ENCODE peak calls at places on chromosomes 16 and 17, in five cellular contexts. One of them, this sample, is unnamed.

GRCh38 chr17:12856451-12856850 is 67.2 kb downstream of the ARHGAP44 start:
- DNase-seq in fibroblast of pulmonary artery: peak
- DNase-seq in fibroblast of the aortic adventitia: no peak
- DNase-seq in AG09309: no peak
- DNase-seq in CD8-positive, alpha-beta T cell: no peak
- DNase-seq in this sample: no peak

GRCh38 chr17:43338886-43339516 is 59.8 kb upstream of the ARL4D start:
- DNase-seq in fibroblast of pulmonary artery: peak
- DNase-seq in fibroblast of the aortic adventitia: peak
- DNase-seq in AG09309: no peak
- DNase-seq in CD8-positive, alpha-beta T cell: peak
- DNase-seq in this sample: peak

GRCh38 chr16:11145173-11145820 is 110.7 kb downstream of the SOCS1 start:
- DNase-seq in fibroblast of pulmonary artery: no peak
- DNase-seq in fibroblast of the aortic adventitia: peak
- DNase-seq in AG09309: no peak
- DNase-seq in CD8-positive, alpha-beta T cell: no peak
- DNase-seq in this sample: peak

GRCh38 chr17:21242026-21242700 is 11.0 kb downstream of the NATD1 start:
- DNase-seq in fibroblast of pulmonary artery: no peak
- DNase-seq in fibroblast of the aortic adventitia: peak
- DNase-seq in AG09309: no peak
- DNase-seq in CD8-positive, alpha-beta T cell: no peak
- DNase-seq in this sample: peak

GRCh38 chr17:15039366-15039765 is 225.8 kb downstream of the PMP22 start:
- DNase-seq in fibroblast of pulmonary artery: no peak
- DNase-seq in fibroblast of the aortic adventitia: no peak
- DNase-seq in AG09309: no peak
- DNase-seq in CD8-positive, alpha-beta T cell: no peak
- DNase-seq in this sample: peak

GRCh38 chr17:37148171-37148570 is 199.4 kb downstream of the AATF start:
- DNase-seq in fibroblast of pulmonary artery: peak
- DNase-seq in fibroblast of the aortic adventitia: peak
- DNase-seq in AG09309: no peak
- DNase-seq in CD8-positive, alpha-beta T cell: no peak
- DNase-seq in this sample: peak

GRCh38 chr16:17296412-17296811 is 174.3 kb downstream of the XYLT1 start:
- DNase-seq in fibroblast of pulmonary artery: no peak
- DNase-seq in fibroblast of the aortic adventitia: no peak
- DNase-seq in AG09309: no peak
- DNase-seq in CD8-positive, alpha-beta T cell: no peak
- DNase-seq in this sample: no peak

GRCh38 chr17:9346296-9346926 is 229.2 kb downstream of the STX8 start:
- DNase-seq in fibroblast of pulmonary artery: peak
- DNase-seq in fibroblast of the aortic adventitia: no peak
- DNase-seq in AG09309: peak
- DNase-seq in CD8-positive, alpha-beta T cell: no peak
- DNase-seq in this sample: peak

GRCh38 chr17:82242698-82242976 is 13.8 kb downstream of the SLC16A3 start:
- DNase-seq in fibroblast of pulmonary artery: no peak
- DNase-seq in fibroblast of the aortic adventitia: no peak
- DNase-seq in AG09309: no peak
- DNase-seq in CD8-positive, alpha-beta T cell: no peak
- DNase-seq in this sample: no peak

GRCh38 chr16:16095646-16096045 is 127.6 kb downstream of the ABCC6 start:
- DNase-seq in fibroblast of pulmonary artery: no peak
- DNase-seq in fibroblast of the aortic adventitia: peak
- DNase-seq in AG09309: no peak
- DNase-seq in CD8-positive, alpha-beta T cell: no peak
- DNase-seq in this sample: peak

GRCh38 chr16:14668556-14669223 is 25.4 kb downstream of the PLA2G10 start:
- DNase-seq in fibroblast of pulmonary artery: no peak
- DNase-seq in fibroblast of the aortic adventitia: no peak
- DNase-seq in AG09309: no peak
- DNase-seq in CD8-positive, alpha-beta T cell: no peak
- DNase-seq in this sample: no peak

GRCh38 chr16:75682308-75682707 is 5.5 kb upstream of the CPHXL2 start:
- DNase-seq in fibroblast of pulmonary artery: no peak
- DNase-seq in fibroblast of the aortic adventitia: no peak
- DNase-seq in AG09309: no peak
- DNase-seq in CD8-positive, alpha-beta T cell: no peak
- DNase-seq in this sample: no peak

GRCh38 chr17:74202879-74203432 is 522 bp upstream of the RPL38 start:
- DNase-seq in fibroblast of pulmonary artery: no peak
- DNase-seq in fibroblast of the aortic adventitia: no peak
- DNase-seq in AG09309: no peak
- DNase-seq in CD8-positive, alpha-beta T cell: no peak
- DNase-seq in this sample: no peak

GRCh38 chr17:36524428-36524876 is 10.2 kb downstream of the MYO19 start:
- DNase-seq in fibroblast of pulmonary artery: no peak
- DNase-seq in fibroblast of the aortic adventitia: no peak
- DNase-seq in AG09309: no peak
- DNase-seq in CD8-positive, alpha-beta T cell: no peak
- DNase-seq in this sample: peak

GRCh38 chr16:648071-648785 is 937 bp upstream of the WDR90 start:
- DNase-seq in fibroblast of pulmonary artery: peak
- DNase-seq in fibroblast of the aortic adventitia: peak
- DNase-seq in AG09309: no peak
- DNase-seq in CD8-positive, alpha-beta T cell: no peak
- DNase-seq in this sample: no peak

GRCh38 chr16:85678821-85679220 is 9.9 kb downstream of the GINS2 start:
- DNase-seq in fibroblast of pulmonary artery: no peak
- DNase-seq in fibroblast of the aortic adventitia: no peak
- DNase-seq in AG09309: no peak
- DNase-seq in CD8-positive, alpha-beta T cell: no peak
- DNase-seq in this sample: no peak

GRCh38 chr17:64277831-64278562 is 14.9 kb upstream of the TEX2 start:
- DNase-seq in fibroblast of pulmonary artery: no peak
- DNase-seq in fibroblast of the aortic adventitia: peak
- DNase-seq in AG09309: peak
- DNase-seq in CD8-positive, alpha-beta T cell: no peak
- DNase-seq in this sample: no peak

GRCh38 chr17:75525806-75526554 is 483 bp downstream of the LLGL2 start:
- DNase-seq in fibroblast of pulmonary artery: no peak
- DNase-seq in fibroblast of the aortic adventitia: no peak
- DNase-seq in AG09309: no peak
- DNase-seq in CD8-positive, alpha-beta T cell: no peak
- DNase-seq in this sample: no peak

GRCh38 chr17:80891096-80892018 is 100.3 kb upstream of the CHMP6 start:
- DNase-seq in fibroblast of pulmonary artery: peak
- DNase-seq in fibroblast of the aortic adventitia: peak
- DNase-seq in AG09309: peak
- DNase-seq in CD8-positive, alpha-beta T cell: peak
- DNase-seq in this sample: peak

DNA sequence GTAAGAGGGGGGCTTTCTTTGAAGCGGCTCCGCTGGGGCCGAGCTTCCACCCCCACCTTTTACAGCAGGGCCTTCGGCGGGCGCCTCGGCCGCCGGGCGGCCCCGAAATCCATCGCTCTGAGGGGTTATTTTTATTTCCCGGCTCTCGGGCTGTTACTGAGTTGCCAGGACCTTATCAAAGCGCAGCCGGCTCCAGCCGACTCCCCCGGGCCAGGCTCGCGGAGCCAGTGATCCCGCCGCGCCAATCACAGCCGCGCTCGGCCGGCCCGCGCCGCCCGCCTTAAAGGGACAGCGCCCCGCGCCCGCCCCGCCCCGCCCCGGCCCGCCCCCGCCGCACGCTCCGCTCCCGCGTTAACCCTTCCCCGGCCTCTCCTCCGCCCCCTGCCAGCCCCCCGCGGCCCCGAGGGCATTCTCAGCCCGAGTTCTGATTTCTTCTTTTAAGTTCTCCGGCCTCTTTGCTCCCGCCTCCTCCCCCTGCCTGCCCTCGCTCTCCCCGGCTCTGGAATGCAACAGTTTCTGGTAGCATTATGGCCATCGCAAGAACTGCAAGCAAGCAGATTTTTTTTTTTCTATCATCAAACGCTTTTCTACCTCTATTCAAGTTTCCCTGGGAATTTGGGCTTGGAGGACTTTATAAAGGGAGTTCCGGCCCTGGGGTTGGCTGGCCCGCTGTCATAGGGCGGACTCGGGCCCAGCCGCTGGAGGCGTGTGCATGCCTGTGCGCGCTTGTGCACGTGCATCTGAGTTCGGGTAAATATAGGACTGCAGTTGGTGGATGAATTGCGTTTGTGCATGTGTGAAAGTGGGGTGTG is at the start of gene AXIN2:
- DNase-seq in fibroblast of pulmonary artery: peak
- DNase-seq in fibroblast of the aortic adventitia: peak
- DNase-seq in AG09309: peak
- DNase-seq in CD8-positive, alpha-beta T cell: peak
- DNase-seq in this sample: peak
- TF ChIP-seq CTCF in fibroblast of pulmonary artery: no peak
- TF ChIP-seq CTCF in fibroblast of the aortic adventitia: peak
- TF ChIP-seq CTCF in AG09309: no peak
- TF ChIP-seq CTCF in CD8-positive, alpha-beta T cell: no peak
- TF ChIP-seq CTCF in this sample: peak

DNA sequence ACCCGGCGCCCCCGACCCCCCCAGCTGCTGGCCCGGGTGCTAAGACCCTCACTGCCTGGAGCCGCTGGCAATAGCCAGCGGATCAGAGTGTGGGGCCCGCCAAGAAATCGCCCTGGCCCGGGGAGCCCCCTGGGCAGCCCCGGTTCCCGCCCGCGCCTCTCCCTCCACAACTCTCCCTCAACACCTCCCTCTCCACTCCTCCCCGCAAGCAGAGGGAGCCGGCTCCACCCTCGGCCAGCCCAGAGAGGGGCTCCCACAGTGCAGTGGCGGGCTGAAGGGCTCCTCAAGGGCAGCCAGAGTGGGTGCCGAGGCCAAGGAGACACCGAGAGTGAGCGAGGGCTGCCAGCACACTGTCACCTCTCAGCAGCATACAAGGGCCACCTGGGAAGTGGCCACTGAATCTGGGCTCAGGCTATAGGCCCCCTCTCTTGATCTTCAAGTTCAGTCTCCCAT is 385.5 kb downstream of the SEC14L1 start:
- DNase-seq in fibroblast of pulmonary artery: no peak
- DNase-seq in fibroblast of the aortic adventitia: no peak
- DNase-seq in AG09309: no peak
- DNase-seq in CD8-positive, alpha-beta T cell: no peak
- DNase-seq in this sample: no peak
- H3K4me3 ChIP-seq in fibroblast of pulmonary artery: no peak
- H3K4me3 ChIP-seq in fibroblast of the aortic adventitia: no peak
- H3K4me3 ChIP-seq in AG09309: no peak
- H3K4me3 ChIP-seq in CD8-positive, alpha-beta T cell: no peak
- H3K4me3 ChIP-seq in this sample: no peak

DNA sequence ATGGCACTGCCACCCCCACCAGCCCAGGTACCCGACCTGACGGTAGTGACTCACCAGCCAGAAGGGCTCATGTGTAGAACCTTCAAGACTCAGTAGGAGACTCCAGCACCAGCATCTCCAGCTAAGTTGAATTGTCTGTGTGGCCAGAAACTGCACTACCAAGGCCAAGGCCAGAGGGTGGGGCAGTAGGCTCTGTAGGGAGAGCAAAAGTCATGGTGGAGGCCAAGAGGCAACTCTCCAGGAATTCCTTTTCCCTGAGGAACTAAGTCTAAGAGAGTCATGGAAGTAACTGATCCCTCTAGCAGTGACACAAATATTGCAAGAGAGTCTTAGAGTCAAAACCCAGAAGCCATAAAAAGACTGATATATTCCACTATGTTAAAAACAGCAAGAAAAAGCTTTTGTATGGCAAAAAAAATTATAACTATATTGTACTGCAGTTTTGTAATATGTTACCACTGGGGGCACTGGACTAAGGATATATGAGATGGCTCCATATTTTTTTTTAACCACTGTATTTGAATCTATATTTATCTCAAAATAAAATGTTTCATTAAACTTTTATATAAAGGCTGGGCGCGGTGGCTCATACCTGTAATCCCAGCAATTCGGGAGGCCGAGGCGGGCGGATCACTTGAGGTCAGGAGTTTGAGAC is 30.2 kb upstream of the GUCY2D start:
- DNase-seq in fibroblast of pulmonary artery: peak
- DNase-seq in fibroblast of the aortic adventitia: peak
- DNase-seq in AG09309: no peak
- DNase-seq in CD8-positive, alpha-beta T cell: no peak
- DNase-seq in this sample: peak
- TF ChIP-seq CTCF in fibroblast of pulmonary artery: peak
- TF ChIP-seq CTCF in fibroblast of the aortic adventitia: peak
- TF ChIP-seq CTCF in AG09309: peak
- TF ChIP-seq CTCF in CD8-positive, alpha-beta T cell: no peak
- TF ChIP-seq CTCF in this sample: peak

GRCh38 chr16:89709716-89710480 is 8.4 kb upstream of the SPATA2L start:
- DNase-seq in fibroblast of pulmonary artery: no peak
- DNase-seq in fibroblast of the aortic adventitia: no peak
- DNase-seq in AG09309: no peak
- DNase-seq in CD8-positive, alpha-beta T cell: no peak
- DNase-seq in this sample: no peak
- H3K4me3 ChIP-seq in fibroblast of pulmonary artery: no peak
- H3K4me3 ChIP-seq in fibroblast of the aortic adventitia: no peak
- H3K4me3 ChIP-seq in AG09309: no peak
- H3K4me3 ChIP-seq in CD8-positive, alpha-beta T cell: no peak
- H3K4me3 ChIP-seq in this sample: no peak

GRCh38 chr16:88706288-88706964 is at the start of the genes CTU2 and RNF166:
- DNase-seq in fibroblast of pulmonary artery: peak
- DNase-seq in fibroblast of the aortic adventitia: peak
- DNase-seq in AG09309: peak
- DNase-seq in CD8-positive, alpha-beta T cell: peak
- DNase-seq in this sample: peak
- TF ChIP-seq CTCF in fibroblast of pulmonary artery: no peak
- TF ChIP-seq CTCF in fibroblast of the aortic adventitia: no peak
- TF ChIP-seq CTCF in AG09309: no peak
- TF ChIP-seq CTCF in CD8-positive, alpha-beta T cell: no peak
- TF ChIP-seq CTCF in this sample: no peak

GRCh38 chr17:28569446-28569845 is 1.9 kb downstream of the PIGS start:
- DNase-seq in fibroblast of pulmonary artery: no peak
- DNase-seq in fibroblast of the aortic adventitia: no peak
- DNase-seq in AG09309: no peak
- DNase-seq in CD8-positive, alpha-beta T cell: no peak
- DNase-seq in this sample: no peak
- H3K4me3 ChIP-seq in fibroblast of pulmonary artery: no peak
- H3K4me3 ChIP-seq in fibroblast of the aortic adventitia: no peak
- H3K4me3 ChIP-seq in AG09309: no peak
- H3K4me3 ChIP-seq in CD8-positive, alpha-beta T cell: no peak
- H3K4me3 ChIP-seq in this sample: no peak

DNA sequence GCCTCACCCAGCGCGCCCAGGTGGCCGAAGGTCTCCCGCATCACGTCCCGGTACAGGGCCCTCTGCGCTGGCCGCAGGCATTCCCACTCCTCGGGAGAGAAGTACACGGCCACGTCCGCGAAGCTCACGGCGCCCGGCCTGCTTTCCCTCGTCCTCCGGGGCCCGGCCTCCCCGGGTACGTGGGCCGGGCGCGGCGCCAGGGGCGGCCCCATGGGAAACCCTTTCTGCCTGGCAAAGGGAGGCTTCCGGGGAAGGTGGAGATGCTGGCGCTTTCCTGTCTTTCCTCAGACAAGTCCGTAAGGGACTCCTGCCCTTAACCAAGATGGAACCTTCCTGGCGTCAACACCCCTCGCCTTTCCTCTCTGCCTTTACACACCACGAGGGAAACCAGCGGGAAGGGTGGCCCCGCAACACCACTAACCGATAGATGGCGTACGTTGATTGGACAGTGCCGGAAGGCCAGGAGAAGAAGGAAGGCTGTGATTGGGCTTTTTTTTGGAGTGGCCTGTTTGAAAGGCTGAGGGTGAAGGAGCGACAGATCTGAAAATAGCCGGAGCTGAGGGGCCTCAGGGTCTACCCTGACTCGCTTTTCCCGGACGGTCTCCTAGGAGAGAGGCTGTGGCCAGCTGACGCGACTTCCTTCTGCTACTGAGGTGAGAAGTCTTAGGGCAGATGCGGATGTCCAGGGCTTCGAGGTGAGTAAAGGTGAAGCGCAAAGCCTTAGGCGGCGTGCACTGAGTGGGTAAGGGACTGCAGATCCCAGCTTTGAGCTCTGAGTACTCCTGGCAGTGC is at the start of gene ZNF785:
- DNase-seq in fibroblast of pulmonary artery: peak
- DNase-seq in fibroblast of the aortic adventitia: peak
- DNase-seq in AG09309: peak
- DNase-seq in CD8-positive, alpha-beta T cell: peak
- DNase-seq in this sample: peak
- TF ChIP-seq CTCF in fibroblast of pulmonary artery: no peak
- TF ChIP-seq CTCF in fibroblast of the aortic adventitia: no peak
- TF ChIP-seq CTCF in AG09309: peak
- TF ChIP-seq CTCF in CD8-positive, alpha-beta T cell: no peak
- TF ChIP-seq CTCF in this sample: no peak